ENCODE peak calls at places on chromosomes 1 and 21, in four cellular contexts. One of them, this sample, is unnamed.

GRCh38 chr1:53369034-53369750 is 41.3 kb upstream of the LRP8 start:
- DNase-seq in dorsolateral prefrontal cortex: no peak
- DNase-seq in adrenal gland: no peak
- DNase-seq in Peyer's patch: peak; percentile 21
- DNase-seq in this sample: no peak

GRCh38 chr1:113871597-113872113 is at the start of gene PTPN22:
- DNase-seq in dorsolateral prefrontal cortex: no peak
- DNase-seq in Peyer's patch: no peak
- DNase-seq in adrenal gland: peak; percentile 40
- DNase-seq in this sample: peak; percentile 68

GRCh38 chr1:113830039-113830438 is 17.8 kb upstream of the RSBN1 start:
- DNase-seq in dorsolateral prefrontal cortex: no peak
- DNase-seq in adrenal gland: no peak
- DNase-seq in Peyer's patch: no peak
- DNase-seq in this sample: no peak

GRCh38 chr1:234584926-234585325 is 25.1 kb downstream of the IRF2BP2 start:
- DNase-seq in dorsolateral prefrontal cortex: no peak
- DNase-seq in adrenal gland: peak; percentile 71
- DNase-seq in Peyer's patch: no peak
- DNase-seq in this sample: no peak

GRCh38 chr21:45283611-45284455 is 3.9 kb downstream of the POFUT2 start:
- DNase-seq in dorsolateral prefrontal cortex: no peak
- DNase-seq in Peyer's patch: peak; percentile 41
- DNase-seq in adrenal gland: no peak
- DNase-seq in this sample: no peak

GRCh38 chr1:110433213-110433612 is 17.7 kb upstream of the PROK1 start:
- DNase-seq in Peyer's patch: no peak
- DNase-seq in adrenal gland: no peak
- DNase-seq in dorsolateral prefrontal cortex: no peak
- DNase-seq in this sample: no peak

GRCh38 chr1:54016343-54017282 is 1.4 kb downstream of the LDLRAD1 start:
- DNase-seq in adrenal gland: peak; percentile 59
- DNase-seq in Peyer's patch: no peak
- DNase-seq in dorsolateral prefrontal cortex: no peak
- DNase-seq in this sample: no peak

GRCh38 chr21:44370027-44370735 is 16.8 kb downstream of the TRPM2 start:
- DNase-seq in adrenal gland: peak; percentile 93
- DNase-seq in dorsolateral prefrontal cortex: no peak
- DNase-seq in Peyer's patch: peak; percentile 54
- DNase-seq in this sample: no peak

GRCh38 chr1:179080866-179081695 is 789 bp upstream of the TOR3A start:
- DNase-seq in Peyer's patch: no peak
- DNase-seq in adrenal gland: no peak
- DNase-seq in dorsolateral prefrontal cortex: no peak
- DNase-seq in this sample: peak; percentile 13

GRCh38 chr1:21667348-21668231 is 1.6 kb downstream of the RAP1GAP start:
- DNase-seq in dorsolateral prefrontal cortex: no peak
- DNase-seq in Peyer's patch: no peak
- DNase-seq in adrenal gland: peak; percentile 50
- DNase-seq in this sample: no peak

GRCh38 chr1:46487818-46488218 is 1.8 kb upstream of the DMBX1 start:
- DNase-seq in dorsolateral prefrontal cortex: no peak
- DNase-seq in adrenal gland: no peak
- DNase-seq in Peyer's patch: peak; percentile 49
- DNase-seq in this sample: no peak

GRCh38 chr1:28323720-28324119 is 5.1 kb upstream of the MED18 start:
- DNase-seq in Peyer's patch: no peak
- DNase-seq in adrenal gland: no peak
- DNase-seq in dorsolateral prefrontal cortex: no peak
- DNase-seq in this sample: no peak

GRCh38 chr1:46128336-46128735 is 4.1 kb downstream of the PIK3R3 start:
- DNase-seq in adrenal gland: no peak
- DNase-seq in dorsolateral prefrontal cortex: no peak
- DNase-seq in Peyer's patch: no peak
- DNase-seq in this sample: no peak

GRCh38 chr1:217435159-217435558 is 195.7 kb downstream of the GPATCH2 start:
- DNase-seq in dorsolateral prefrontal cortex: no peak
- DNase-seq in adrenal gland: no peak
- DNase-seq in Peyer's patch: no peak
- DNase-seq in this sample: no peak

GRCh38 chr1:219659682-219660081 is 46.8 kb upstream of the ZC3H11B start:
- DNase-seq in adrenal gland: no peak
- DNase-seq in Peyer's patch: no peak
- DNase-seq in dorsolateral prefrontal cortex: no peak
- DNase-seq in this sample: no peak

GRCh38 chr21:25560151-25560783 is 47.0 kb downstream of the MRPL39 start:
- DNase-seq in dorsolateral prefrontal cortex: no peak
- DNase-seq in adrenal gland: no peak
- DNase-seq in Peyer's patch: no peak
- DNase-seq in this sample: no peak

GRCh38 chr1:205630241-205630640 is 1.6 kb downstream of the ELK4 start:
- DNase-seq in adrenal gland: no peak
- DNase-seq in Peyer's patch: no peak
- DNase-seq in dorsolateral prefrontal cortex: no peak
- DNase-seq in this sample: no peak

GRCh38 chr1:222877854-222878253 is 63.0 kb downstream of the DISP1 start:
- DNase-seq in Peyer's patch: no peak
- DNase-seq in dorsolateral prefrontal cortex: no peak
- DNase-seq in adrenal gland: no peak
- DNase-seq in this sample: no peak

GRCh38 chr21:31394309-31394708 is 50.2 kb upstream of the TIAM1 start:
- DNase-seq in adrenal gland: no peak
- DNase-seq in dorsolateral prefrontal cortex: no peak
- DNase-seq in Peyer's patch: no peak
- DNase-seq in this sample: no peak

GRCh38 chr1:173413271-173413707 is 63.8 kb upstream of the PRDX6 start:
- DNase-seq in dorsolateral prefrontal cortex: no peak
- DNase-seq in Peyer's patch: no peak
- DNase-seq in adrenal gland: no peak
- DNase-seq in this sample: no peak

GRCh38 chr1:42777860-42778259 is 6.9 kb upstream of the TMEM269 start:
- DNase-seq in Peyer's patch: no peak
- DNase-seq in adrenal gland: peak; percentile 38
- DNase-seq in dorsolateral prefrontal cortex: no peak
- DNase-seq in this sample: no peak

GRCh38 chr1:155940993-155941844 is at the start of gene RXFP4:
- DNase-seq in Peyer's patch: peak; percentile 83
- DNase-seq in dorsolateral prefrontal cortex: no peak
- DNase-seq in adrenal gland: no peak
- DNase-seq in this sample: no peak

GRCh38 chr1:82927753-82928152 is 1071.2 kb downstream of the TTLL7 start:
- DNase-seq in Peyer's patch: no peak
- DNase-seq in adrenal gland: no peak
- DNase-seq in dorsolateral prefrontal cortex: no peak
- DNase-seq in this sample: no peak

GRCh38 chr1:232553050-232553754 is 76.7 kb downstream of the SIPA1L2 start:
- DNase-seq in dorsolateral prefrontal cortex: no peak
- DNase-seq in Peyer's patch: no peak
- DNase-seq in adrenal gland: peak; percentile 44
- DNase-seq in this sample: no peak

GRCh38 chr1:94541175-94542087 is at the start of gene F3:
- DNase-seq in Peyer's patch: peak; percentile 96
- DNase-seq in dorsolateral prefrontal cortex: peak; percentile 18
- DNase-seq in adrenal gland: peak; percentile 92
- DNase-seq in this sample: peak; percentile 36

GRCh38 chr1:115888976-115889375 is 48.0 kb upstream of the NHLH2 start:
- DNase-seq in Peyer's patch: no peak
- DNase-seq in dorsolateral prefrontal cortex: no peak
- DNase-seq in adrenal gland: no peak
- DNase-seq in this sample: no peak

GRCh38 chr1:220892086-220892376 is 12.8 kb downstream of the HLX start:
- DNase-seq in adrenal gland: no peak
- DNase-seq in Peyer's patch: no peak
- DNase-seq in dorsolateral prefrontal cortex: no peak
- DNase-seq in this sample: no peak

GRCh38 chr21:36846624-36847023 is 119.8 kb downstream of the HLCS start:
- DNase-seq in dorsolateral prefrontal cortex: no peak
- DNase-seq in adrenal gland: no peak
- DNase-seq in Peyer's patch: no peak
- DNase-seq in this sample: no peak

GRCh38 chr1:7640920-7641319 is 130.2 kb upstream of the VAMP3 start:
- DNase-seq in adrenal gland: no peak
- DNase-seq in dorsolateral prefrontal cortex: no peak
- DNase-seq in Peyer's patch: no peak
- DNase-seq in this sample: no peak

GRCh38 chr1:56821462-56821797 is 2.2 kb upstream of the FYB2 start:
- DNase-seq in dorsolateral prefrontal cortex: no peak
- DNase-seq in Peyer's patch: no peak
- DNase-seq in adrenal gland: no peak
- DNase-seq in this sample: no peak

GRCh38 chr1:58065520-58065919 is 481.0 kb downstream of the OMA1 start:
- DNase-seq in dorsolateral prefrontal cortex: no peak
- DNase-seq in Peyer's patch: no peak
- DNase-seq in adrenal gland: no peak
- DNase-seq in this sample: no peak

GRCh38 chr1:205604825-205605544 is 26.8 kb downstream of the ELK4 start:
- DNase-seq in Peyer's patch: no peak
- DNase-seq in dorsolateral prefrontal cortex: no peak
- DNase-seq in adrenal gland: no peak
- DNase-seq in this sample: no peak

GRCh38 chr1:116811321-116811720 is 57.1 kb downstream of the CD2 start:
- DNase-seq in dorsolateral prefrontal cortex: no peak
- DNase-seq in adrenal gland: no peak
- DNase-seq in Peyer's patch: no peak
- DNase-seq in this sample: no peak

DNA sequence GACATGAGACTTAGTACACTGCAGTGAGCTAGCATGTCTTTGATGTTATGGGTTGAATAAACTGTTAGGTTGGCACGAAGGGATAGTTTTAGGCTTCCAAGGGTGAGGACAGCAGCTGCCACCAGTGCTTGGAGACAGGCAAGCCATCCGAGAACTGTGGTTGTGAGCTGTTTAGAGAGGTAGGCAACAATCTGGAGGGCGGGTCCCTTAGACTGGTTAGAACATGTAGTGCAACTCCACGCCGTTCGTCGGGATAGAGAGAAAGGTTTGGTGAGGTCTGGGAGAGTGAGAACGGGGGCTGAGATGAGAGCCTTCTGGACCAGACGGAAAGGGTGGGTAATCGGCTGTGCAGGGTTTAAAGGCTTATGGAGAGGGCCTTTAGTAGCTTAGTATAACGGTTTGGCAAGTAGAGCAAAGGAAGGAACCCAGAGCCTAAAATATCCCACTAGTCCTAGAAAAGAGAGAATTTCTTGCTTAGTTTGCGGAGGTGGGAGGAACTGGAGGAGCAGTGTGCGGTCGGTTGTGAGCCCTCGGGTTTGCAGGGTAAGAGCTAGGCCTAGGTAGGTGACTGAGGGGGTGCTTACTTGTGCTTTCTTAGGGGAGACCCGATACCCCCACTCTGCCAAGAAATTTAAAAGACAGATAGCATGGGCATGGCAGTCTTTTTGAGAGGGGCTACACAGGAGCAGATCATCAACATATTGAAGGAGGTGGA is 72.8 kb downstream of the CNST start:
- DNase-seq in dorsolateral prefrontal cortex: no peak
- DNase-seq in adrenal gland: no peak
- DNase-seq in Peyer's patch: no peak
- DNase-seq in this sample: no peak
- H3K27ac ChIP-seq in dorsolateral prefrontal cortex: peak overlapping the region; percentile 14
- H3K27ac ChIP-seq in adrenal gland: no peak overlapping the region
- H3K27ac ChIP-seq in Peyer's patch: no peak overlapping the region
- H3K27ac ChIP-seq in this sample: no peak overlapping the region

GRCh38 chr1:246579818-246580217 is 13.6 kb downstream of the CNST start:
- DNase-seq in adrenal gland: no peak
- DNase-seq in Peyer's patch: no peak
- DNase-seq in dorsolateral prefrontal cortex: no peak
- DNase-seq in this sample: no peak
- H3K4me3 ChIP-seq in adrenal gland: no peak overlapping the region
- H3K4me3 ChIP-seq in Peyer's patch: no peak overlapping the region
- H3K4me3 ChIP-seq in dorsolateral prefrontal cortex: no peak overlapping the region
- H3K4me3 ChIP-seq in this sample: no peak overlapping the region

GRCh38 chr1:209879539-209879938 is 51.8 kb downstream of the UTP25 start:
- DNase-seq in Peyer's patch: no peak
- DNase-seq in dorsolateral prefrontal cortex: peak; percentile 76
- DNase-seq in adrenal gland: no peak
- DNase-seq in this sample: no peak

GRCh38 chr1:209876091-209876800 is 48.5 kb downstream of the UTP25 start:
- DNase-seq in Peyer's patch: no peak
- DNase-seq in dorsolateral prefrontal cortex: no peak
- DNase-seq in adrenal gland: no peak
- DNase-seq in this sample: no peak

GRCh38 chr1:209873067-209873810 is 45.5 kb downstream of the UTP25 start:
- DNase-seq in dorsolateral prefrontal cortex: no peak
- DNase-seq in Peyer's patch: no peak
- DNase-seq in adrenal gland: no peak
- DNase-seq in this sample: no peak

GRCh38 chr1:209877109-209877764 is 49.5 kb downstream of the UTP25 start:
- DNase-seq in adrenal gland: no peak
- DNase-seq in dorsolateral prefrontal cortex: no peak
- DNase-seq in Peyer's patch: no peak
- DNase-seq in this sample: no peak

GRCh38 chr1:209875510-209875909 is 47.7 kb downstream of the UTP25 start:
- DNase-seq in Peyer's patch: no peak
- DNase-seq in dorsolateral prefrontal cortex: peak; percentile 54
- DNase-seq in adrenal gland: peak; percentile 37
- DNase-seq in this sample: no peak
- H3K27ac ChIP-seq in Peyer's patch: no peak overlapping the region
- H3K27ac ChIP-seq in dorsolateral prefrontal cortex: no peak overlapping the region
- H3K27ac ChIP-seq in adrenal gland: peak overlapping the region; percentile 20
- H3K27ac ChIP-seq in this sample: no peak overlapping the region

GRCh38 chr1:23366146-23366545 is 3.5 kb downstream of the ZNF436 start:
- DNase-seq in dorsolateral prefrontal cortex: no peak
- DNase-seq in adrenal gland: no peak
- DNase-seq in Peyer's patch: no peak
- DNase-seq in this sample: no peak

GRCh38 chr1:23367791-23368561 is 1.7 kb downstream of the ZNF436 start:
- DNase-seq in adrenal gland: peak; percentile 99
- DNase-seq in dorsolateral prefrontal cortex: peak; percentile 99
- DNase-seq in Peyer's patch: peak; percentile 99
- DNase-seq in this sample: peak; percentile 99

GRCh38 chr1:23366598-23366997 is 3.0 kb downstream of the ZNF436 start:
- DNase-seq in Peyer's patch: no peak
- DNase-seq in adrenal gland: no peak
- DNase-seq in dorsolateral prefrontal cortex: no peak
- DNase-seq in this sample: no peak

GRCh38 chr1:23368562-23369334 is 888 bp downstream of the ZNF436 start:
- DNase-seq in dorsolateral prefrontal cortex: peak; percentile 88
- DNase-seq in Peyer's patch: peak; percentile 93
- DNase-seq in adrenal gland: peak; percentile 90
- DNase-seq in this sample: peak; percentile 89

GRCh38 chr1:23367451-23367790 is 2.2 kb downstream of the ZNF436 start:
- DNase-seq in dorsolateral prefrontal cortex: no peak
- DNase-seq in Peyer's patch: no peak
- DNase-seq in adrenal gland: no peak
- DNase-seq in this sample: no peak
- H3K4me3 ChIP-seq in dorsolateral prefrontal cortex: peak overlapping the region; percentile 85
- H3K4me3 ChIP-seq in Peyer's patch: peak overlapping the region; percentile 86
- H3K4me3 ChIP-seq in adrenal gland: peak overlapping the region; percentile 20
- H3K4me3 ChIP-seq in this sample: peak overlapping the region; percentile 100

DNA sequence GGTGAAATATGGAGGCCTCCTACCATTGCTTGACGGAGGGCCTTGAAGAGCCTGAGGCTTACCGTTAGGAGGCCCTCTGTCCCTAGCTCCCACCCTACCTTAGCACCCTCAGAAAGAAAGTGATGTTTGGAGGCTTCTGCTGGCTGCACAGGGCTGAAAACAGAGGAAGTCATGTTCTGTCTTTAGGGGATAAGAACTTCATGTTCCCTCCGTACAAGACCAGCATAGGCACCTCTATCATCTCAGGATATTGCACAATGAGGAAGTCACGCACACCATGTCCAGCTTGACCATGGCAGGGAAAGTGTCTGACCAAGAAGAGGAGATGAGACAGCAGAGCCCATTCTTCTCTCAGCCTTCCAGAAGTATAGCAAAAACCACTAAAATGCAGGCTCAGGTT is 13.8 kb downstream of the ADORA3 start:
- DNase-seq in adrenal gland: peak; percentile 55
- DNase-seq in dorsolateral prefrontal cortex: no peak
- DNase-seq in Peyer's patch: no peak
- DNase-seq in this sample: no peak
- H3K27ac ChIP-seq in adrenal gland: peak overlapping the region; percentile 86
- H3K27ac ChIP-seq in dorsolateral prefrontal cortex: peak overlapping the region; percentile 81
- H3K27ac ChIP-seq in Peyer's patch: peak overlapping the region; percentile 57
- H3K27ac ChIP-seq in this sample: no peak overlapping the region